ENCODE peak calls at places on chromosomes 2 and 18, in four cellular contexts. One of them, this sample, is unnamed.

GRCh38 chr2:43887176-43887575 is 48.4 kb downstream of the ABCG8 start:
- DNase-seq in H9: no peak
- DNase-seq in H1: no peak
- DNase-seq in IMR-90: no peak
- DNase-seq in this sample: no peak

GRCh38 chr2:189613077-189613636 is 32.6 kb upstream of the SLC40A1 start:
- DNase-seq in H1: no peak
- DNase-seq in H9: no peak
- DNase-seq in IMR-90: peak; percentile 98
- DNase-seq in this sample: peak; percentile 94

GRCh38 chr2:191976436-191976835 is 129.5 kb upstream of the CAVIN2 start:
- DNase-seq in IMR-90: peak; percentile 75
- DNase-seq in H9: no peak
- DNase-seq in H1: no peak
- DNase-seq in this sample: peak; percentile 3

GRCh38 chr2:42859006-42859552 is 66.7 kb upstream of the HAAO start:
- DNase-seq in IMR-90: peak; percentile 81
- DNase-seq in H9: peak; percentile 60
- DNase-seq in H1: peak; percentile 19
- DNase-seq in this sample: peak; percentile 78

GRCh38 chr2:70664525-70664924 is 103.5 kb downstream of the ADD2 start:
- DNase-seq in H9: peak; percentile 12
- DNase-seq in H1: no peak
- DNase-seq in IMR-90: no peak
- DNase-seq in this sample: no peak

GRCh38 chr2:15943378-15943851 is 3.1 kb downstream of the MYCN start:
- DNase-seq in H9: peak; percentile 63
- DNase-seq in IMR-90: no peak
- DNase-seq in H1: no peak
- DNase-seq in this sample: peak; percentile 81

GRCh38 chr18:75625966-75626365 is 198.5 kb upstream of the SMIM21 start:
- DNase-seq in H1: no peak
- DNase-seq in IMR-90: peak; percentile 5
- DNase-seq in H9: no peak
- DNase-seq in this sample: no peak

GRCh38 chr2:236743623-236744280 is 174.1 kb downstream of the ACKR3 start:
- DNase-seq in H9: no peak
- DNase-seq in H1: no peak
- DNase-seq in IMR-90: peak; percentile 18
- DNase-seq in this sample: no peak

GRCh38 chr2:96163768-96164429 is 18.7 kb upstream of the DUSP2 start:
- DNase-seq in H1: no peak
- DNase-seq in IMR-90: no peak
- DNase-seq in H9: no peak
- DNase-seq in this sample: no peak

GRCh38 chr2:38187416-38188127 is 111.6 kb upstream of the CYP1B1 start:
- DNase-seq in H1: no peak
- DNase-seq in IMR-90: peak; percentile 94
- DNase-seq in H9: no peak
- DNase-seq in this sample: no peak

GRCh38 chr18:4040391-4041172 is 414.5 kb downstream of the DLGAP1 start:
- DNase-seq in H1: no peak
- DNase-seq in H9: no peak
- DNase-seq in IMR-90: no peak
- DNase-seq in this sample: no peak

GRCh38 chr2:170944545-170944944 is 15.5 kb downstream of the GORASP2 start:
- DNase-seq in IMR-90: no peak
- DNase-seq in H1: no peak
- DNase-seq in H9: no peak
- DNase-seq in this sample: no peak
- H3K4ac ChIP-seq in IMR-90: no peak overlapping the region
- H3K4ac ChIP-seq in H1: no peak overlapping the region
- H3K4ac ChIP-seq in H9: no peak overlapping the region
- H3K4ac ChIP-seq in this sample: no peak overlapping the region

GRCh38 chr2:177545981-177546600 is 153.5 kb downstream of the AGPS start:
- DNase-seq in H9: no peak
- DNase-seq in IMR-90: no peak
- DNase-seq in H1: no peak
- DNase-seq in this sample: peak; percentile 20

GRCh38 chr2:177549171-177549570 is 156.6 kb downstream of the AGPS start:
- DNase-seq in IMR-90: no peak
- DNase-seq in H1: no peak
- DNase-seq in H9: no peak
- DNase-seq in this sample: no peak

GRCh38 chr2:177545143-177545542 is 152.6 kb downstream of the AGPS start:
- DNase-seq in H9: no peak
- DNase-seq in IMR-90: no peak
- DNase-seq in H1: no peak
- DNase-seq in this sample: no peak

GRCh38 chr2:177547772-177548171 is 155.2 kb downstream of the AGPS start:
- DNase-seq in IMR-90: no peak
- DNase-seq in H1: no peak
- DNase-seq in H9: no peak
- DNase-seq in this sample: no peak

GRCh38 chr2:177547122-177547521 is 154.5 kb downstream of the AGPS start:
- DNase-seq in IMR-90: no peak
- DNase-seq in H1: no peak
- DNase-seq in H9: no peak
- DNase-seq in this sample: no peak
- H4K5ac ChIP-seq in IMR-90: no peak overlapping the region
- H4K5ac ChIP-seq in H1: no peak overlapping the region
- H4K5ac ChIP-seq in H9: no peak overlapping the region
- H4K5ac ChIP-seq in this sample: no peak overlapping the region

DNA sequence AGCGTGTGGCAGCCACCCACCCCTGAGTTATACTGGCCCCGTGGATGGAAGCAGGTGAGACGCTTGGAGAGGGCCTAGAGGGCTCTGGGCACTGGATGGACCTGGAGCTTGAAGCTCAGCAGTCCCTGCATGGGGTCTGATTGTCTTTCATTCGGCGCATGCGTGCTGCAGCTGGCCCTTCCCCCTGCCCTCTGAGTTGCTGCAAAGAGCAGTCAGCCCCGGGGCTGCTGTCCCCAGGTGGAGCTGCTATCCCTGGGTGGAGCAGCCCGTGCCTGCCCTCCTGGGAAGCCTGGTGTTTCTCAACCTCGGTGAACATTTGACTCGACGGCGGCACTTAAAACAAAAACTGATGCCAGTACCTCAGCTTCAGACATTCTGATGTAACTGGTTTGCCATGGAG is 29.6 kb downstream of the IGFBP5 start:
- DNase-seq in IMR-90: no peak
- DNase-seq in H1: peak; percentile 84
- DNase-seq in H9: peak; percentile 94
- DNase-seq in this sample: peak; percentile 96
- H3K4ac ChIP-seq in IMR-90: no peak overlapping the region
- H3K4ac ChIP-seq in H1: no peak overlapping the region
- H3K4ac ChIP-seq in H9: no peak overlapping the region
- H3K4ac ChIP-seq in this sample: no peak overlapping the region

DNA sequence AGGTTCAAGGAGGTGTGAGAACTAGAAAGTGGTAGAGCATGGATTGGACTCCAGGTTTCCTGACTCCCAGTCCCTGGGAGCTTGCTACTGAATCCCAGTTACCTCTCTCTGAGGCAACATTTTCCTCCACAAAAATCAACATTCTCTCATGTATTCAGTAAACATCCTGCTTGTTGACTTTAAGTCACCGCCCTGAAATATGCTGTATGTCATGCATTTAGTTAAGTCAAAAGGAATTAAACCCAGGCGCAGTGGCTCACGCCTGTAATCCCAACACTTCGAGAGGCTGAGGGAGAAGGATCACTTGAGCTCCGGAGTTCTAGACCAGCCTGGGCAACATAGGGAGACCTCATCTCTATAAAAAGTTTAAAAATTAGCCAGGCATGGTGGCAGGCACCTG is 3.8 kb downstream of the MATN3 start:
- DNase-seq in IMR-90: no peak
- DNase-seq in H9: no peak
- DNase-seq in H1: no peak
- DNase-seq in this sample: no peak
- H4K5ac ChIP-seq in IMR-90: no peak overlapping the region
- H4K5ac ChIP-seq in H9: no peak overlapping the region
- H4K5ac ChIP-seq in H1: no peak overlapping the region
- H4K5ac ChIP-seq in this sample: no peak overlapping the region

DNA sequence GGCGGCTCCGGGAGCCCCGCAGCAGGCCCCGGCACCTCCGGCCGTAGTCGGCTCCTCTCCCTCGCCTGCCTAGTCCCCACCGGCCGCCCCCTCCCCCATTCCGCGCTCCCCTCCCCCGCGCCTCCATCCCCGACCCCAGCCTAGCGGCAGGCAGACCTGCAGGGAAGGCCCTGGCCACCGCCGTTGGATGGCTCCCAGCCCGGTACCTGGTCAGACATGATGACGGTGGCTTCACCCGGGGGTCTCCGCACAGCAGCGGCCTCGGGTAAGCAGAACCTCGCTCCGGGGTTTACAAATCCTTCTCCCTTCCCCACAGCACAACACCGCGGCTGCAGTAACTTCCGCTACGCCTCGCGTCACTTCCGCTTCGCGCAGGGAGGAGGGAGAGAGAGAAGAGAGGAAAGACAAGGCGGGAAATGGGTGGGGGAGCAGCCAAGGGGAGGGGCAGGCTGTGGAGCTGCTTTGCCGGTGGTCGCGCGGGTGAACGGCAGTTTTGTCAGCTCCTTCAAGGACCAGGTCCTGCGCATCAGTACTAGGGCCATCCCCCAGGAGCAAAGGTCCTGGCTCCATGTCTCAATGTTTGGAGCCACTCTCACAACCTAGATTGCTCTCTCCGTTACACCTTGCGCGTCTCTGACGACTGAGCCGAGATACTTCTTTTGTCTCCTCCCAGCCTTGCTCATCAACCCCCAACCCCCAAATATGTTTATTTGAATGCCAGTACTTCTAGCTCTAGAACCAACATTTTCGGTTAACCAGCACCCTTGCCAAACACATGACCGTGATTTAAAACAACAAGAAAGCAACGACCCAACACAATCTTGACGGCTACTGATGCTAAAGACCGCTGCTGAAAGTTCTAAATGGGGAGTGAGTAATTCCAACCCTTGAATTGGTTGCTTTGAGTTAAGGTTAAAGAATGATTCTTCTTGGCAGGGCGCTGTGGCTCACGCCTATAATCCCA is at the start of gene SUMO1:
- DNase-seq in H1: peak; percentile 82
- DNase-seq in H9: peak; percentile 96
- DNase-seq in IMR-90: peak; percentile 87
- DNase-seq in this sample: peak; percentile 98
- H3K4ac ChIP-seq in H1: peak within 1 kb of the TSS; percentile 93
- H3K4ac ChIP-seq in H9: peak within 1 kb of the TSS; percentile 51
- H3K4ac ChIP-seq in IMR-90: peak within 1 kb of the TSS; percentile 91
- H3K4ac ChIP-seq in this sample: peak within 1 kb of the TSS; percentile 73

GRCh38 chr2:72166281-72166680 is 18.6 kb upstream of the CYP26B1 start:
- DNase-seq in H9: no peak
- DNase-seq in H1: no peak
- DNase-seq in IMR-90: peak; percentile 12
- DNase-seq in this sample: no peak
- H4K5ac ChIP-seq in H9: no peak overlapping the region
- H4K5ac ChIP-seq in H1: no peak overlapping the region
- H4K5ac ChIP-seq in IMR-90: no peak overlapping the region
- H4K5ac ChIP-seq in this sample: no peak overlapping the region

DNA sequence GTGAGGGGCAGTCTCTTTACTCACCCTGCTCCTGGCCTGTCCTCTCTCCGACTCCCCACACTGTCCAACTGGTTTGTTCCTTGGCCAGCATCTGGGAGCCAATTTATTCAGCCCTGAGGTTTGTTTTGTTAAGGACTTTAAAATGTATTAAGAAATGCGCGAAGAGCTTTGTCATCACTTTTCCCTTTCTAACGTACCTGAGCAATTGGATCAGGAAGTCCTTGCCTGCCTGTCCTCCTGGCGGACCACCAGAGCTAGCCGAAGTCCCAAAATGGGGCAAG is 164.7 kb upstream of the MSH6 start:
- DNase-seq in H1: no peak
- DNase-seq in IMR-90: no peak
- DNase-seq in H9: no peak
- DNase-seq in this sample: no peak
- H3K4ac ChIP-seq in H1: no peak overlapping the region
- H3K4ac ChIP-seq in IMR-90: no peak overlapping the region
- H3K4ac ChIP-seq in H9: no peak overlapping the region
- H3K4ac ChIP-seq in this sample: no peak overlapping the region

GRCh38 chr18:79792988-79793355 is 4.8 kb upstream of the KCNG2 start:
- DNase-seq in H1: no peak
- DNase-seq in H9: no peak
- DNase-seq in IMR-90: no peak
- DNase-seq in this sample: no peak

GRCh38 chr18:79796531-79797390 is 977 bp upstream of the KCNG2 start:
- DNase-seq in IMR-90: no peak
- DNase-seq in H9: no peak
- DNase-seq in H1: no peak
- DNase-seq in this sample: no peak

GRCh38 chr18:79795446-79795845 is 2.3 kb upstream of the KCNG2 start:
- DNase-seq in H1: no peak
- DNase-seq in IMR-90: no peak
- DNase-seq in H9: no peak
- DNase-seq in this sample: no peak

GRCh38 chr18:79796016-79796415 is 1.7 kb upstream of the KCNG2 start:
- DNase-seq in IMR-90: no peak
- DNase-seq in H1: no peak
- DNase-seq in H9: no peak
- DNase-seq in this sample: no peak

DNA sequence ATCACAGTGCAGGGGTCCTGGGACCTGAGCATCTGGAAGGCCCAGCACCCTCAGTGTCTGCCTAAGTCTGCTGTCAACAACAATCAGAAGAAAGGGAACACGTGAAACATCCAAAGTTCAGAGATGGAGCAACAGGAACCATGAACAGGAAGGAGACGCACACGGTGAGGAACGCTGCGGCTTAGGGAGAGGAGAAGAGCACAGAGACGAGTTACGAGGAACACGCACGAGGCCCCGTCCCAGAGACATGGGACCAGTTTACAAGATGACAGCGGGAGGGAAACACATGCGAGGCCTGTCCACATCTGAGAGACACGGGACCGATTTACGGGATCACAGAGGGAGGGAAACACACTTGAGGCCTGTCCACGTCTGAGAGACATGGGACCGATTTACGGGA is 2.9 kb upstream of the KCNG2 start:
- DNase-seq in IMR-90: no peak
- DNase-seq in H1: no peak
- DNase-seq in H9: no peak
- DNase-seq in this sample: no peak
- H4K5ac ChIP-seq in IMR-90: no peak overlapping the region
- H4K5ac ChIP-seq in H1: no peak overlapping the region
- H4K5ac ChIP-seq in H9: no peak overlapping the region
- H4K5ac ChIP-seq in this sample: no peak overlapping the region

This sample was measured in mesendoderm.